ENCODE peak calls at places on chromosomes 13 and 19, in five cellular contexts. C is transverse colon; H is cardiac muscle cell; S is CD4-positive, alpha-beta T cell; A is mesendoderm. D is an unnamed sample.

GRCh38 chr19:40466219-40467006 is at the start of gene SPTBN4:
- DNase-seq in A (no peak), S (peak), C (peak), H (no peak), D (peak)

GRCh38 chr19:7216373-7216902 is 77.8 kb downstream of the INSR start:
- DNase-seq in C (no peak), H (no peak), S (no peak), A (no peak), D (no peak)

GRCh38 chr19:46784262-46785053 is 3.9 kb downstream of the SLC1A5 start:
- DNase-seq in S (no peak), C (peak), A (peak), H (peak), D (peak)

GRCh38 chr13:34246511-34246910 is 428.6 kb downstream of the RFC3 start:
- DNase-seq in S (no peak), A (no peak), H (peak), C (no peak), D (no peak)

GRCh38 chr19:2722541-2723344 is 1.6 kb upstream of the DIRAS1 start:
- DNase-seq in A (no peak), C (peak), H (peak), S (no peak), D (peak)

GRCh38 chr19:41323430-41324125 is 13.6 kb downstream of the CCDC97 start:
- DNase-seq in C (peak), S (no peak), H (peak), A (peak), D (no peak)

GRCh38 chr19:55250262-55251036 is 8.4 kb downstream of the PPP6R1 start:
- DNase-seq in S (no peak), A (no peak), H (no peak), C (no peak), D (no peak)

GRCh38 chr13:62629618-62630017 is 1214.0 kb upstream of the PCDH20 start:
- DNase-seq in C (no peak), H (no peak), A (no peak), S (no peak), D (no peak)

GRCh38 chr19:6587093-6587820 is 3.7 kb downstream of the CD70 start:
- DNase-seq in H (peak), C (no peak), S (no peak), A (peak), D (no peak)

GRCh38 chr19:44741841-44742352 is 6.6 kb upstream of the BCL3 start:
- DNase-seq in C (peak), H (peak), S (no peak), A (peak), D (peak)

GRCh38 chr13:96091164-96091931 is 1.4 kb downstream of the HS6ST3 start:
- DNase-seq in S (no peak), H (peak), A (peak), C (no peak), D (peak)

GRCh38 chr19:16627194-16627927 is 643 bp downstream of the MED26 start:
- DNase-seq in H (no peak), S (no peak), C (peak), A (peak), D (no peak)

GRCh38 chr13:95438297-95438696 is 114.2 kb upstream of the CLDN10 start:
- DNase-seq in C (no peak), S (no peak), H (peak), A (peak), D (no peak)

GRCh38 chr19:47158879-47159509 is 28.4 kb downstream of the SAE1 start:
- DNase-seq in H (peak), S (peak), A (no peak), C (no peak), D (no peak)

GRCh38 chr19:19580417-19580816 is 38.1 kb downstream of the PBX4 start:
- DNase-seq in A (no peak), S (no peak), C (no peak), H (no peak), D (no peak)

GRCh38 chr19:56839665-56840451 is 668 bp downstream of the PEG3 start:
- DNase-seq in H (peak), A (peak), S (no peak), C (peak), D (peak)

GRCh38 chr19:1920644-1921043 is 15.4 kb downstream of the ADAT3 start:
- DNase-seq in C (no peak), H (no peak), S (no peak), A (no peak), D (no peak)

GRCh38 chr19:12162513-12162881 is 399 bp upstream of the ZNF136 start:
- DNase-seq in A (no peak), S (no peak), C (no peak), H (no peak), D (no peak)

GRCh38 chr19:3671680-3672574 is 28.3 kb downstream of the PIP5K1C start:
- DNase-seq in A (no peak), S (no peak), H (peak), C (no peak), D (no peak)

GRCh38 chr19:46402725-46403124 is 10.6 kb downstream of the CCDC8 start:
- DNase-seq in H (no peak), A (no peak), S (no peak), C (no peak), D (no peak)

GRCh38 chr19:40249201-40249600 is 22.7 kb upstream of the CCNP start:
- DNase-seq in C (no peak), S (no peak), A (no peak), H (no peak), D (peak)

GRCh38 chr19:43474986-43475705 is 9.7 kb upstream of the LYPD3 start:
- DNase-seq in C (peak), A (peak), S (peak), H (peak), D (peak)

GRCh38 chr19:4829001-4829712 is 2.4 kb downstream of the TICAM1 start:
- DNase-seq in S (no peak), A (no peak), H (no peak), C (peak), D (no peak)

GRCh38 chr13:28654276-28654675 is 4.7 kb upstream of the POMP start:
- DNase-seq in A (no peak), S (no peak), C (no peak), H (no peak), D (no peak)

GRCh38 chr19:42150940-42151339 is 18.7 kb upstream of the POU2F2 start:
- DNase-seq in A (no peak), S (no peak), C (no peak), H (no peak), D (no peak)

GRCh38 chr19:23996549-23996948 is 81.9 kb downstream of the ZNF726 start:
- DNase-seq in S (no peak), H (no peak), A (peak), C (no peak), D (no peak)

GRCh38 chr19:2270572-2271515 is 11.1 kb downstream of the PEAK3 start:
- DNase-seq in C (peak), H (peak), S (peak), A (peak), D (peak)

GRCh38 chr19:58279042-58279924 is 528 bp downstream of the ZNF8 start:
- DNase-seq in A (peak), H (peak), C (peak), S (peak), D (peak)

GRCh38 chr13:25380082-25380481 is 8.3 kb downstream of the ATP8A2 start:
- DNase-seq in C (no peak), S (no peak), A (no peak), H (no peak), D (no peak)

GRCh38 chr19:40274585-40275544 is 10.3 kb downstream of the AKT2 start:
- DNase-seq in S (peak), H (no peak), C (no peak), A (no peak), D (no peak)

GRCh38 chr19:40673377-40673776 is 17.1 kb downstream of the NUMBL start:
- DNase-seq in C (no peak), A (no peak), S (no peak), H (no peak), D (no peak)

GRCh38 chr13:66845393-66845792 is 384.7 kb downstream of the PCDH9 start:
- DNase-seq in C (no peak), S (no peak), A (no peak), H (no peak), D (no peak)

GRCh38 chr19:9187191-9187590 is 8.4 kb downstream of the OR7D2 start:
- DNase-seq in A (no peak), C (no peak), S (no peak), H (no peak), D (no peak)

GRCh38 chr19:2850256-2850925 is 9.1 kb downstream of the ZNF555 start:
- DNase-seq in C (no peak), A (no peak), H (no peak), S (no peak), D (no peak)

GRCh38 chr19:38062959-38063786 is 156.2 kb downstream of the SIPA1L3 start:
- DNase-seq in A (no peak), S (no peak), C (no peak), H (no peak), D (peak)

GRCh38 chr19:38452430-38453366 is 19.2 kb downstream of the RYR1 start:
- DNase-seq in C (no peak), A (peak), S (no peak), H (no peak), D (no peak)

GRCh38 chr13:30995331-30995730 is 62.9 kb downstream of the TEX26 start:
- DNase-seq in A (no peak), C (no peak), S (no peak), H (no peak), D (no peak)

GRCh38 chr19:13781547-13781946 is 7.3 kb downstream of the C19orf53 start:
- DNase-seq in H (peak), C (peak), A (peak), S (no peak), D (peak)

GRCh38 chr13:36420437-36420891 is 11.8 kb upstream of the CCNA1 start:
- DNase-seq in A (peak), C (peak), S (peak), H (peak), D (peak)

GRCh38 chr13:106986687-106987434 is 418.9 kb upstream of the ARGLU1 start:
- DNase-seq in A (no peak), H (peak), S (no peak), C (no peak), D (no peak)
- H3K27ac ChIP-seq in A (no peak), H (no peak), S (no peak), C (no peak), D (no peak)

GRCh38 chr19:21117041-21117907 is 24.6 kb upstream of the ZNF431 start:
- DNase-seq in A (peak), H (no peak), C (no peak), S (no peak), D (no peak)
- H3K27ac ChIP-seq in A (no peak), H (no peak), C (no peak), S (no peak), D (no peak)

DNA sequence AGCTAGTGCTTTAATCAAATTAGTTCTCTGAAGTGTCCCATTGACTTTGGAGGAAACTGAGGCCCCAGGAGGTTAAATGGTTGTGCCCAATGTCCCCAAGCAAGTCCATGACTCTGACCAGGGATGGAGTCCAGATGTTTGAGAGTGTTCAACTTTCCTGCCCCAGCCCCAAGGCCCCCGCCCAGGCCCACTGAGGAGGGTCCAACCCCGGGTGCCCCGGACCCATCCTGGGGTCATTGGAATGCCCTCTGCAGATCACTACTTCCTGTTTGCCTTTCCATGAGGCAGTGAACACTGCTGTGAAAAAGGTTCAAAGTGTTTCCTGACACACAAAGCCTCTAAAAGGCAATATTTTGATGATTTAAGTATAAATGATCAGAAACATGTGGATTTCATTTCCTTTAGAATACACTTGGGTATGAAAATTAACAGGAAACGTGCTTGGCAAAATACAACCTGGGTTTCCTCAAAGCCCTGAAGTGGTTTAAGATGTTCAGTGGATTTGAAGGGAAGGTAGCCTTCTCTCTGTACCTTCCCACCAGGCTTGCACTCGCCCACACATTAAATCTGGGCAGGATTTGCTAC is 335.8 kb downstream of the TSHZ3 start:
- DNase-seq in S (no peak), A (no peak), H (no peak), C (no peak), D (no peak)
- H3K27ac ChIP-seq in S (no peak), A (no peak), H (no peak), C (no peak), D (no peak)

DNA sequence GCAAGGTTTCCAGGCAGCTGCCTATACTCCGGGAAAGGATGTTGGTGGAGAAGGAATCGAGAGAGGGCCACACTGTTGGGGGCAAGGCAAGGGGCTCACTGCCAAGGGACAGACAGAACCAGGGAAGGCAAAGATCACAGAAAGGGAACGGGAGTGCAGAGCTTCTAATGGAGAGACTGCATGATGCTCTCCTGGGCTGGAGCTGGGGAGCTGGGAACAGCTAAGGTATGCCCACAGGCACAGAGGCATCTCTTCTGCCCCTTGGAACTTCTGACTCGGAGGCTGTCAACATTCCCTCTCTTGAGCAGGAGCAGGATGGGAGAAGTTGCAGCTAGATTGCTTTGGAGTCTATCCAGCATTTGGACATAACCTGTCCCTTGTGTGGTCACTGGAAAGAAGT is 22.4 kb upstream of the FFAR2 start:
- DNase-seq in C (no peak), A (no peak), S (no peak), H (no peak), D (no peak)
- H3K27ac ChIP-seq in C (no peak), A (no peak), S (no peak), H (no peak), D (no peak)

D was measured in substantia nigra.